ENCODE peak calls at places on chromosomes 4 and X, in four cellular contexts. P, H, Q and F are unnamed samples.

GRCh38 chr4:149896428-149896827 is 80.8 kb upstream of the IQCM start:
- DNase-seq in P (no peak), H (peak; percentile 55), Q (peak; percentile 55), F (peak; percentile 65)

GRCh38 chr4:139715721-139716391 is 50.2 kb downstream of the MGST2 start:
- DNase-seq in P (no peak), H (no peak), Q (peak; percentile 30), F (no peak)

GRCh38 chr4:153850525-153851280 is 61.8 kb upstream of the SFRP2 start:
- DNase-seq in P (no peak), H (no peak), Q (no peak), F (peak; percentile 28)

GRCh38 chr4:158346576-158346975 is 136.3 kb downstream of the TMEM144 start:
- DNase-seq in P (no peak), H (no peak), Q (no peak), F (no peak)

GRCh38 chrX:113195949-113196348 is 355.3 kb upstream of the AMOT start:
- DNase-seq in P (no peak), H (no peak), Q (no peak), F (no peak)

GRCh38 chrX:150871341-150871811 is 27.1 kb downstream of the CD99L2 start:
- DNase-seq in P (no peak), H (no peak), Q (no peak), F (no peak)

GRCh38 chr4:97867557-97868091 is 275.7 kb downstream of the STPG2 start:
- DNase-seq in P (no peak), H (no peak), Q (no peak), F (no peak)

GRCh38 chr4:164949448-164950118 is 27.9 kb downstream of the TRIM61 start:
- DNase-seq in P (no peak), H (no peak), Q (no peak), F (peak; percentile 34)

GRCh38 chrX:77389891-77390290 is 57.3 kb upstream of the FGF16 start:
- DNase-seq in P (no peak), H (peak; percentile 84), Q (no peak), F (no peak)

GRCh38 chr4:76809594-76810305 is 88.2 kb downstream of the SOWAHB start:
- DNase-seq in P (no peak), H (no peak), Q (peak; percentile 53), F (peak; percentile 90)

GRCh38 chr4:151173751-151174325 is 74.4 kb downstream of the RPS3A start:
- DNase-seq in P (peak; percentile 49), H (no peak), Q (peak; percentile 16), F (no peak)

GRCh38 chr4:3514806-3515421 is 17.3 kb downstream of the LRPAP1 start:
- DNase-seq in P (no peak), H (no peak), Q (no peak), F (no peak)

GRCh38 chr4:24003926-24004325 is 114.1 kb upstream of the PPARGC1A start:
- DNase-seq in P (no peak), H (no peak), Q (peak; percentile 17), F (peak; percentile 20)

GRCh38 chrX:129622757-129623301 is 31.9 kb downstream of the APLN start:
- DNase-seq in P (no peak), H (no peak), Q (peak; percentile 57), F (no peak)

GRCh38 chr4:71094201-71094600 is 100.8 kb downstream of the DCK start:
- DNase-seq in P (no peak), H (no peak), Q (no peak), F (no peak)

GRCh38 chr4:184255361-184255760 is 37.7 kb upstream of the ENPP6 start:
- DNase-seq in P (peak; percentile 7), H (no peak), Q (no peak), F (no peak)

GRCh38 chrX:15797707-15798106 is 7.4 kb downstream of the ZRSR2 start:
- DNase-seq in P (no peak), H (no peak), Q (peak; percentile 13), F (no peak)

GRCh38 chr4:184506527-184507121 is 32.3 kb upstream of the IRF2 start:
- DNase-seq in P (no peak), H (peak; percentile 20), Q (no peak), F (peak; percentile 14)

GRCh38 chr4:47914219-47914925 is at the start of gene NFXL1:
- DNase-seq in P (peak; percentile 98), H (peak; percentile 92), Q (peak; percentile 96), F (peak; percentile 99)

GRCh38 chrX:17376381-17377046 is 1.5 kb downstream of the NHS start:
- DNase-seq in P (no peak), H (peak; percentile 34), Q (no peak), F (no peak)

GRCh38 chr4:102564399-102564921 is 63.3 kb downstream of the NFKB1 start:
- DNase-seq in P (no peak), H (peak; percentile 19), Q (peak; percentile 81), F (peak; percentile 59)

GRCh38 chr4:40617903-40618302 is 11.8 kb downstream of the RBM47 start:
- DNase-seq in P (no peak), H (no peak), Q (no peak), F (no peak)

GRCh38 chr4:90174622-90175023 is 47.4 kb downstream of the CCSER1 start:
- DNase-seq in P (no peak), H (peak; percentile 90), Q (no peak), F (no peak)

GRCh38 chrX:119194631-119195030 is 41.5 kb upstream of the PGRMC1 start:
- DNase-seq in P (no peak), H (peak; percentile 32), Q (no peak), F (peak; percentile 37)

GRCh38 chr4:153148796-153149195 is 55.4 kb upstream of the TRIM2 start:
- DNase-seq in P (no peak), H (no peak), Q (peak; percentile 5), F (no peak)

GRCh38 chrX:70635227-70635626 is 190.6 kb downstream of the DLG3 start:
- DNase-seq in P (no peak), H (no peak), Q (no peak), F (no peak)

GRCh38 chr4:113905301-113905700 is 74.1 kb downstream of the ARSJ start:
- DNase-seq in P (no peak), H (no peak), Q (no peak), F (no peak)

GRCh38 chr4:174826660-174827059 is 2.4 kb downstream of the GLRA3 start:
- DNase-seq in P (no peak), H (no peak), Q (no peak), F (no peak)
- TF ChIP-seq CTCF in P (no peak), H (peak; percentile 49), Q (no peak), F (no peak)

GRCh38 chrX:35562395-35562794 is 235.7 kb upstream of the MAGEB16 start:
- DNase-seq in P (no peak), H (no peak), Q (no peak), F (no peak)

GRCh38 chrX:35561985-35562384 is 236.2 kb upstream of the MAGEB16 start:
- DNase-seq in P (no peak), H (peak; percentile 2), Q (no peak), F (no peak)
- H3K4me3 ChIP-seq in P (no peak overlapping the region), H (no peak overlapping the region), Q (no peak overlapping the region), F (no peak overlapping the region)

DNA sequence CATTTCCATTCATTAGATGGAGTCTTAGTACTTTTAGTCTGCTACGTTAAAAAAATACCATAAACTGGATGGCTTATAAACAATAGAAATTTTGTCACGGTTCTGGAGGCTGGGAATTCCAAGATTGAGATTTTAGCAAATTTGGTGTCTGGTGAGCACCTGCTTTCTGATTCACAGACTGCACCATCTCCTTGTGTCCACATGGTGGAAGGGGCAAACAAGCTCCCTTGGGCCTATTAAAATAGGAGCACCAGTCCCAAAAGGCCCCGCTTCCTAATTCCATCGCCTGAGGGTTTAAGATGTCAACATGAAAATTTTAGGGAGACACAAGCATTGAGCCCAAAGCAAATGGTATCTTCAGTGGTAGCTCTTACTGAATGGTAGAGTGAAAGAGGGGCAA is 120.5 kb upstream of the MAP9 start:
- DNase-seq in P (no peak), H (no peak), Q (no peak), F (no peak)
- TF ChIP-seq CTCF in P (no peak), H (no peak), Q (no peak), F (no peak)

GRCh38 chr4:8303081-8303480 is 33.5 kb downstream of the HTRA3 start:
- DNase-seq in P (no peak), H (no peak), Q (no peak), F (no peak)
- H3K4me3 ChIP-seq in P (no peak overlapping the region), H (no peak overlapping the region), Q (no peak overlapping the region), F (no peak overlapping the region)